ENCODE peak calls at places on chromosomes 16 and 17, in five cellular contexts. U is ascending aorta, V is heart left ventricle, W is mammary epithelial cell, I is right lobe of liver. C is an unnamed sample.

GRCh38 chr17:6245301-6245810 is 175.2 kb downstream of the WSCD1 start:
- DNase-seq in U (no peak), V (no peak), W (no peak), I (no peak), C (no peak)

GRCh38 chr17:33142703-33143299 is 150.3 kb downstream of the ASIC2 start:
- DNase-seq in U (no peak), V (no peak), W (peak), I (no peak), C (no peak)

GRCh38 chr17:65589321-65589720 is 27.9 kb upstream of the AXIN2 start:
- DNase-seq in U (no peak), V (no peak), W (no peak), I (no peak), C (no peak)

GRCh38 chr17:45050680-45051059 is 762 bp downstream of the DCAKD start:
- DNase-seq in U (no peak), V (no peak), W (peak), I (peak), C (no peak)

GRCh38 chr17:37089998-37090397 is 141.2 kb downstream of the AATF start:
- DNase-seq in U (no peak), V (no peak), W (no peak), I (no peak), C (no peak)

GRCh38 chr17:41523787-41524186 is 4.3 kb downstream of the KRT19 start:
- DNase-seq in U (no peak), V (no peak), W (no peak), I (no peak), C (no peak)

GRCh38 chr17:77419547-77420475 is 279.0 kb downstream of the SEC14L1 start:
- DNase-seq in U (no peak), V (no peak), W (no peak), I (no peak), C (no peak)

GRCh38 chr17:46859996-46860395 is 8.6 kb downstream of the WNT9B start:
- DNase-seq in U (no peak), V (no peak), W (no peak), I (no peak), C (no peak)

GRCh38 chr17:14069251-14069981 is at the start of gene COX10:
- DNase-seq in U (peak), V (peak), W (peak), I (peak), C (peak)

GRCh38 chr16:35795361-35796029 is 2336.1 kb downstream of the TP53TG3F start:
- DNase-seq in U (no peak), V (no peak), W (no peak), I (no peak), C (no peak)

GRCh38 chr17:70184770-70185169 is 15.4 kb downstream of the KCNJ2 start:
- DNase-seq in U (no peak), V (no peak), W (peak), I (no peak), C (no peak)

GRCh38 chr16:47081113-47081512 is 62.6 kb downstream of the NETO2 start:
- DNase-seq in U (no peak), V (no peak), W (no peak), I (no peak), C (no peak)

GRCh38 chr16:8712589-8713361 is 38.4 kb downstream of the ABAT start:
- DNase-seq in U (no peak), V (no peak), W (no peak), I (no peak), C (no peak)

GRCh38 chr16:79605999-79606398 is 5.5 kb upstream of the MAF start:
- DNase-seq in U (no peak), V (no peak), W (peak), I (no peak), C (no peak)

GRCh38 chr17:17117923-17118322 is 75.7 kb downstream of the MPRIP start:
- DNase-seq in U (no peak), V (no peak), W (no peak), I (no peak), C (no peak)

GRCh38 chr17:8630802-8631553 is 453 bp upstream of the MYH10 start:
- DNase-seq in U (peak), V (peak), W (peak), I (peak), C (peak)

GRCh38 chr17:17606416-17607000 is 15.0 kb upstream of the PEMT start:
- DNase-seq in U (no peak), V (no peak), W (no peak), I (no peak), C (no peak)

GRCh38 chr17:75844530-75845057 is 390 bp upstream of the UNC13D start:
- DNase-seq in U (no peak), V (no peak), W (peak), I (no peak), C (peak)

GRCh38 chr17:38733315-38734234 is 3.4 kb downstream of the CISD3 start:
- DNase-seq in U (no peak), V (no peak), W (no peak), I (no peak), C (no peak)

GRCh38 chr16:1614226-1615102 is 2.3 kb downstream of the CRAMP1 start:
- DNase-seq in U (peak), V (peak), W (peak), I (peak), C (no peak)

GRCh38 chr16:85935957-85936760 is 37.2 kb downstream of the IRF8 start:
- DNase-seq in U (no peak), V (no peak), W (no peak), I (no peak), C (no peak)

GRCh38 chr17:265726-266125 is 84.3 kb upstream of the DOC2B start:
- DNase-seq in U (peak), V (peak), W (no peak), I (peak), C (no peak)

GRCh38 chr17:7523033-7523432 is 25.8 kb upstream of the TNFSF12 start:
- DNase-seq in U (no peak), V (peak), W (no peak), I (no peak), C (no peak)

GRCh38 chr16:86723699-86724098 is 145.3 kb downstream of the FOXL1 start:
- DNase-seq in U (no peak), V (no peak), W (no peak), I (no peak), C (no peak)

GRCh38 chr16:85401370-85401916 is 211.7 kb upstream of the GSE1 start:
- DNase-seq in U (no peak), V (peak), W (no peak), I (no peak), C (no peak)

GRCh38 chr16:79402356-79402755 is 198.2 kb downstream of the MAF start:
- DNase-seq in U (no peak), V (no peak), W (no peak), I (no peak), C (no peak)

GRCh38 chr17:82914375-82914774 is 74.6 kb upstream of the ZNF750 start:
- DNase-seq in U (no peak), V (peak), W (no peak), I (no peak), C (no peak)

GRCh38 chr17:61387011-61387410 is 12.6 kb upstream of the TBX2 start:
- DNase-seq in U (no peak), V (no peak), W (no peak), I (no peak), C (no peak)

GRCh38 chr16:20768121-20768520 is 4.3 kb downstream of the ACSM3 start:
- DNase-seq in U (no peak), V (no peak), W (peak), I (no peak), C (no peak)

GRCh38 chr16:14307623-14308356 is 236.7 kb downstream of the MRTFB start:
- DNase-seq in U (peak), V (no peak), W (peak), I (peak), C (no peak)

GRCh38 chr16:14309001-14309886 is 238.1 kb downstream of the MRTFB start:
- DNase-seq in U (no peak), V (no peak), W (peak), I (no peak), C (no peak)

GRCh38 chr16:14309906-14310305 is 238.8 kb downstream of the MRTFB start:
- DNase-seq in U (no peak), V (no peak), W (peak), I (no peak), C (no peak)

GRCh38 chr16:14308357-14308723 is 237.2 kb downstream of the MRTFB start:
- DNase-seq in U (no peak), V (no peak), W (no peak), I (no peak), C (no peak)

GRCh38 chr16:14310519-14310991 is 239.4 kb downstream of the MRTFB start:
- DNase-seq in U (no peak), V (no peak), W (no peak), I (no peak), C (no peak)
- H3K27ac ChIP-seq in U (no peak), V (peak), W (peak), I (no peak), C (no peak)

GRCh38 chr17:5234645-5235576 is at the start of gene SCIMP:
- DNase-seq in U (peak), V (peak), W (no peak), I (peak), C (peak)

GRCh38 chr17:5238333-5238732 is 3.7 kb upstream of the SCIMP start:
- DNase-seq in U (no peak), V (no peak), W (no peak), I (no peak), C (no peak)

GRCh38 chr17:5241861-5242671 is 7.4 kb upstream of the SCIMP start:
- DNase-seq in U (no peak), V (no peak), W (peak), I (no peak), C (no peak)

GRCh38 chr17:5236871-5237540 is 2.3 kb upstream of the SCIMP start:
- DNase-seq in U (no peak), V (no peak), W (no peak), I (no peak), C (no peak)

DNA sequence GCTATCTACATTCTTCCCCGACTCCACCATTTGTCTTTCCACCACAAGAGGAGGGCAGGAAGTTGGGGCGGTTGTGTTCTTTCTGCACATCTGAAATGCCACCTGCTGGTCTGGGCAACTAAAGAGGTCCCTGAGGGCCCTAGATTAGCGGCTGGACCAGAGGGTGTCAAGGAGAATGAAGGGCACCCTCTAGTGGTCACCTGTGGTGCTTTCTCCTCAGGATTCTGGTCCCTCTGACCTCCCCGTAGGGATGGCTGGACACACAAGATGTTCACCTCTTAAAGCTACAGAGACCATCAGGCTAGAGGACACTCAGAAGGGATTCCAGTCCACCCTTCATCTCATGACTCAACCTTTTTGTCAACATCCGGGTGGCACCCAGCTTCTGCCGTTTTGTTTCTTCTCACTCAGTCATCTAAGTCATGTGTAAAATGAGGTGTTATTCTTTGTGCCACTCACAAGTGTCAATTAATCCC is 2.9 kb upstream of the SCIMP start:
- DNase-seq in U (peak), V (peak), W (peak), I (peak), C (peak)
- TF ChIP-seq CTCF in U (no peak), V (peak), W (peak), I (peak), C (peak)

GRCh38 chr17:59848778-59849177 is 44.0 kb downstream of the TUBD1 start:
- DNase-seq in U (no peak), V (no peak), W (peak), I (peak), C (peak)
- H3K27ac ChIP-seq in U (no peak), V (no peak), W (no peak), I (peak), C (peak)

DNA sequence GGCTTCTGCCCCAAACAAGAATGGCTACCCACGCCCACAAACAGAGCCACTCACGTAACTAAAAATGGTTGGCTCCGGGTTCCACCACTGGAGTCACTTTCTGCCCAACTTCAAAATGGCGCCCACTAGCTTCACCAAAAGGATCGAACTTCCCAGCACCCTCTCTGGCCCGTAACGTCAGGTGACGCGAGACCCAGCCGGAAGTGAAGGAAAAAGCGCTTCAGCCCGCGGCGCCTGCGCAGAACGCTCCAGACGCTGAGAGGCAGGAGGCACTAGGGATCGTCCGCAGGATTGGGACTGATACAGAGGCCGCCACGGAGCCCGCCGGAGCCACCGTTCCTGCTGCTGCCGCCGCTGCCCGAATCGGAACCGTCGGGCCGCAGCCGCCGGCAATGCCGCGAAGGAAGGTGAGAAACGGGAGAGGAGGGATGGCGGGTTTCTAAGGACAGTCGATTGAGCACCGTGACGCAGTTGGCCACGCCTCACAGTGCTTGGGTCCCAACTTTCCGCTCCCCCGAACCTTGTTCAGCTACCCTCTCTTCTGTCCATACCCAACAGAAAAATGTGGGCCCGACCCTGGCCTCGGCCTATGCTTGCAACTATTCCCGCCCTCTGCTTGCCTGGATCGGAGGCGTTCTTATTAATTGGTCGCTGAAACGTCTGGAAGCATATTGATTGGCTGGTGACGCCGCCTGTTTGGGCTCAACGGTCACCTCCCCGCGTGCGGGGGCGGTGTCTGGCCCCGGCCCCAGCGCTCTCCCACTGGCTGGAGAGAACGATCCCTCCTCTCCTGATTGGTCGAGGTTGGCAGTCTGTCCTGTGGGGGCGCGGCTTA is at the start of gene KAT7:
- DNase-seq in U (peak), V (peak), W (peak), I (peak), C (peak)
- TF ChIP-seq CTCF in U (no peak), V (peak), W (no peak), I (peak), C (peak)

GRCh38 chr17:79012563-79013134 is 3.1 kb upstream of the CANT1 start:
- DNase-seq in U (peak), V (no peak), W (no peak), I (no peak), C (no peak)

GRCh38 chr17:79008666-79009387 is 737 bp downstream of the CANT1 start:
- DNase-seq in U (peak), V (peak), W (no peak), I (peak), C (no peak)

GRCh38 chr17:79011451-79012147 is 2.0 kb upstream of the CANT1 start:
- DNase-seq in U (peak), V (no peak), W (peak), I (no peak), C (no peak)

GRCh38 chr17:79009397-79010303 is at the start of gene CANT1:
- DNase-seq in U (peak), V (peak), W (peak), I (peak), C (peak)

GRCh38 chr17:79010304-79010646 is 711 bp upstream of the CANT1 start:
- DNase-seq in U (peak), V (no peak), W (no peak), I (no peak), C (no peak)
- H3K27ac ChIP-seq in U (peak), V (peak), W (peak), I (peak), C (no peak)

GRCh38 chr16:7512503-7512902 is 179.9 kb downstream of the RBFOX1 start:
- DNase-seq in U (no peak), V (no peak), W (no peak), I (no peak), C (no peak)

GRCh38 chr16:7511549-7512260 is 179.1 kb downstream of the RBFOX1 start:
- DNase-seq in U (no peak), V (no peak), W (no peak), I (no peak), C (no peak)

GRCh38 chr16:7509919-7510705 is 177.5 kb downstream of the RBFOX1 start:
- DNase-seq in U (no peak), V (no peak), W (no peak), I (no peak), C (no peak)

GRCh38 chr16:7515543-7515942 is 182.9 kb downstream of the RBFOX1 start:
- DNase-seq in U (no peak), V (no peak), W (no peak), I (no peak), C (no peak)

GRCh38 chr16:7513429-7513828 is 180.8 kb downstream of the RBFOX1 start:
- DNase-seq in U (no peak), V (no peak), W (no peak), I (no peak), C (no peak)
- TF ChIP-seq CTCF in U (no peak), V (no peak), W (no peak), I (peak), C (no peak)

GRCh38 chr17:30780343-30780742 is 44.1 kb downstream of the CRLF3 start:
- DNase-seq in U (no peak), V (no peak), W (no peak), I (no peak), C (no peak)
- H3K27ac ChIP-seq in U (no peak), V (no peak), W (no peak), I (no peak), C (no peak)

GRCh38 chr17:79836952-79837887 is 2.0 kb downstream of the CBX4 start:
- DNase-seq in U (no peak), V (peak), W (peak), I (peak), C (peak)
- TF ChIP-seq CTCF in U (no peak), V (no peak), W (peak), I (peak), C (no peak)

GRCh38 chr16:13435415-13435814 is 484.5 kb upstream of the ERCC4 start:
- DNase-seq in U (no peak), V (no peak), W (no peak), I (no peak), C (no peak)

GRCh38 chr16:13436641-13437423 is 483.1 kb upstream of the ERCC4 start:
- DNase-seq in U (no peak), V (no peak), W (peak), I (no peak), C (no peak)

GRCh38 chr16:13438064-13438463 is 481.9 kb upstream of the ERCC4 start:
- DNase-seq in U (no peak), V (no peak), W (no peak), I (no peak), C (no peak)

GRCh38 chr16:13439766-13440165 is 480.2 kb upstream of the ERCC4 start:
- DNase-seq in U (no peak), V (no peak), W (no peak), I (no peak), C (no peak)

GRCh38 chr16:13435873-13436474 is 484.0 kb upstream of the ERCC4 start:
- DNase-seq in U (no peak), V (no peak), W (no peak), I (no peak), C (no peak)
- H3K27ac ChIP-seq in U (no peak), V (no peak), W (no peak), I (no peak), C (no peak)

C was measured in lung.